ENCODE peak calls at places on chromosomes 4 and X, in seven cellular contexts. One of them, this sample, is unnamed. For H3K9me3, the result is how much of the 10 kb centered on the place peaks cover.

GRCh38 chrX:120517936-120518335 is 42.8 kb downstream of the CUL4B start:
- DNase-seq in HepG2: no peak
- DNase-seq in GM12878: no peak
- DNase-seq in HCT116: no peak
- DNase-seq in SK-N-SH: no peak
- DNase-seq in K562: no peak
- DNase-seq in A549: no peak
- DNase-seq in this sample: no peak

GRCh38 chr4:105631818-105632400 is 76.6 kb downstream of the INTS12 start:
- DNase-seq in GM12878: no peak
- DNase-seq in A549: no peak
- DNase-seq in K562: no peak
- DNase-seq in SK-N-SH: no peak
- DNase-seq in HepG2: no peak
- DNase-seq in HCT116: no peak
- DNase-seq in this sample: no peak

GRCh38 chrX:40157228-40158035 is 59.7 kb upstream of the BCOR start:
- DNase-seq in GM12878: no peak
- DNase-seq in K562: no peak
- DNase-seq in SK-N-SH: no peak
- DNase-seq in A549: no peak
- DNase-seq in HCT116: no peak
- DNase-seq in HepG2: no peak
- DNase-seq in this sample: no peak

GRCh38 chrX:39477438-39478120 is 620.2 kb downstream of the BCOR start:
- DNase-seq in A549: no peak
- DNase-seq in SK-N-SH: no peak
- DNase-seq in GM12878: no peak
- DNase-seq in HCT116: no peak
- DNase-seq in HepG2: no peak
- DNase-seq in K562: peak
- DNase-seq in this sample: no peak

GRCh38 chr4:108143515-108143914 is 25.2 kb downstream of the LEF1 start:
- DNase-seq in HepG2: no peak
- DNase-seq in HCT116: no peak
- DNase-seq in K562: no peak
- DNase-seq in A549: no peak
- DNase-seq in SK-N-SH: no peak
- DNase-seq in GM12878: no peak
- DNase-seq in this sample: no peak

GRCh38 chrX:23952984-23953907 is 45.4 kb downstream of the CXorf58 start:
- DNase-seq in SK-N-SH: no peak
- DNase-seq in GM12878: peak
- DNase-seq in HCT116: no peak
- DNase-seq in K562: peak
- DNase-seq in HepG2: no peak
- DNase-seq in A549: peak
- DNase-seq in this sample: no peak

GRCh38 chr4:176198316-176198903 is 3.0 kb upstream of the SPATA4 start:
- DNase-seq in GM12878: no peak
- DNase-seq in A549: no peak
- DNase-seq in SK-N-SH: no peak
- DNase-seq in HepG2: no peak
- DNase-seq in K562: no peak
- DNase-seq in HCT116: no peak
- DNase-seq in this sample: no peak

GRCh38 chrX:111445485-111445884 is 33.5 kb upstream of the DCX start:
- DNase-seq in K562: peak
- DNase-seq in A549: peak
- DNase-seq in SK-N-SH: peak
- DNase-seq in HepG2: peak
- DNase-seq in GM12878: no peak
- DNase-seq in HCT116: peak
- DNase-seq in this sample: peak

GRCh38 chrX:120512627-120513026 is 43.5 kb upstream of the LAMP2 start:
- DNase-seq in K562: no peak
- DNase-seq in HepG2: peak
- DNase-seq in HCT116: no peak
- DNase-seq in GM12878: no peak
- DNase-seq in A549: no peak
- DNase-seq in SK-N-SH: no peak
- DNase-seq in this sample: no peak

GRCh38 chr4:123599920-123600394 is 203.4 kb downstream of the SPRY1 start:
- DNase-seq in K562: peak
- DNase-seq in HepG2: peak
- DNase-seq in GM12878: peak
- DNase-seq in SK-N-SH: peak
- DNase-seq in HCT116: no peak
- DNase-seq in A549: no peak
- DNase-seq in this sample: no peak

GRCh38 chr4:60565558-60565957 is 634.6 kb upstream of the ADGRL3 start:
- DNase-seq in A549: no peak
- DNase-seq in HCT116: no peak
- DNase-seq in GM12878: no peak
- DNase-seq in HepG2: no peak
- DNase-seq in SK-N-SH: no peak
- DNase-seq in K562: no peak
- DNase-seq in this sample: no peak

GRCh38 chr4:124459922-124460301 is 252.6 kb downstream of the ANKRD50 start:
- DNase-seq in GM12878: no peak
- DNase-seq in SK-N-SH: no peak
- DNase-seq in A549: no peak
- DNase-seq in K562: no peak
- DNase-seq in HepG2: no peak
- DNase-seq in HCT116: no peak
- DNase-seq in this sample: no peak

GRCh38 chr4:11799182-11799581 is 370.5 kb upstream of the HS3ST1 start:
- DNase-seq in HepG2: no peak
- DNase-seq in K562: no peak
- DNase-seq in A549: no peak
- DNase-seq in HCT116: no peak
- DNase-seq in GM12878: no peak
- DNase-seq in SK-N-SH: no peak
- DNase-seq in this sample: no peak

DNA sequence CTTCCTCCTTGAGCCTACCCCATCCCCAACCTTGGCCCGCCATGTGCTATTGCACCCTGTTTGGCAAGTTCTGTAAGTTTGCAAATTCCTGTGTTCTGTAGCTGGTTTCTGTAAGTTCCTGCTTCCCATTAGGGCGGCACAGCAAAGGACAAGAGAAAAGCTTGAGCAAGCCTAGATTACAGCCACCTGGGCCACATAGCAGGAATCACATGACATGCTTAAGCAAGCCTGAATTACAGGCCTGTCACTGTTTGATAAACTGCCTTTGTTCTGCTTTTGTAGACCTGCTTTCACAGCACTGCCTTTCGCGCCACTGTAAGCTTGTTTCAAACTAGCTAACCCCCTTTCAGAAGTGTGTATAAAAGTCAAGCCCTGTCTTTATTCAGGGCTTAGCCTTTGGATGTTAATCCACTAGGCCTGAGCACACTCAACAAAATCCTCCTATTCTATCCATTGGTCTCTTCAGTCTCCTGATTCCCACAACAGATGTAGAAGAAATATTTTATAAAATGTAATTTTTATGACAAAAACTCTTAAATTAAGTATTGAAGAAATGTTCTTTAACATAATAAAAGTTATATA is 906.8 kb upstream of the NDST4 start:
- DNase-seq in K562: no peak
- DNase-seq in HCT116: peak
- DNase-seq in A549: peak
- DNase-seq in SK-N-SH: no peak
- DNase-seq in GM12878: no peak
- DNase-seq in HepG2: no peak
- DNase-seq in this sample: no peak
- H3K9me3 ChIP-seq in K562: under half
- H3K9me3 ChIP-seq in HCT116: under half
- H3K9me3 ChIP-seq in A549: under half
- H3K9me3 ChIP-seq in SK-N-SH: under half
- H3K9me3 ChIP-seq in GM12878: under half
- H3K9me3 ChIP-seq in HepG2: half or more
- H3K9me3 ChIP-seq in this sample: under half

GRCh38 chr4:113607147-113607720 is 154.3 kb downstream of the CAMK2D start:
- DNase-seq in HepG2: no peak
- DNase-seq in SK-N-SH: no peak
- DNase-seq in HCT116: no peak
- DNase-seq in A549: no peak
- DNase-seq in K562: no peak
- DNase-seq in GM12878: no peak
- DNase-seq in this sample: no peak

GRCh38 chr4:113601636-113602035 is 159.9 kb downstream of the CAMK2D start:
- DNase-seq in GM12878: no peak
- DNase-seq in K562: no peak
- DNase-seq in HepG2: no peak
- DNase-seq in HCT116: no peak
- DNase-seq in A549: no peak
- DNase-seq in SK-N-SH: no peak
- DNase-seq in this sample: no peak

GRCh38 chr4:113604955-113605354 is 156.6 kb downstream of the CAMK2D start:
- DNase-seq in A549: peak
- DNase-seq in HepG2: no peak
- DNase-seq in GM12878: no peak
- DNase-seq in SK-N-SH: no peak
- DNase-seq in HCT116: no peak
- DNase-seq in K562: no peak
- DNase-seq in this sample: no peak

GRCh38 chr4:113602829-113603228 is 158.7 kb downstream of the CAMK2D start:
- DNase-seq in GM12878: no peak
- DNase-seq in A549: no peak
- DNase-seq in HepG2: no peak
- DNase-seq in K562: no peak
- DNase-seq in HCT116: no peak
- DNase-seq in SK-N-SH: no peak
- DNase-seq in this sample: no peak

DNA sequence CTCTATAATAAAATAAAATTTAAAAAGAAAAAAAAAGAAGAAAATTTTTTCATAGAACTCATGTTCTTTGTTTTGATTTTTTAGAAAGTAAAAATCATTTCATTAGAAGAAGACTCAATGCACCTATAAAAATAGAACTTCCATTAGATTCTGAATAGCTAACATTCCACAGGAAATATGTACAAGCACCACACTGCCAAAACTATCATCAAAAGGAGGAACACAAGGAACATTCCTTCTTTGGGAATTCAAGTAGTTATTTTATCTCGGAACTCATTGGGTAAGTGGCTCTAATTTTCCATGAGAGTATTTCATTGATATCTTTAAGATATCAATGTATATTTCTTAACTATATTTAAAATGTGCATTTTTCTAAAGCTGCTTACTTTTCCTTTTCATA is 157.6 kb downstream of the CAMK2D start:
- DNase-seq in HepG2: no peak
- DNase-seq in GM12878: no peak
- DNase-seq in K562: no peak
- DNase-seq in SK-N-SH: no peak
- DNase-seq in HCT116: no peak
- DNase-seq in A549: no peak
- DNase-seq in this sample: no peak
- TF ChIP-seq REST in HepG2: no peak
- TF ChIP-seq REST in GM12878: no peak
- TF ChIP-seq REST in K562: no peak
- TF ChIP-seq REST in SK-N-SH: no peak
- TF ChIP-seq REST in HCT116: no peak
- TF ChIP-seq REST in A549: no peak
- TF ChIP-seq REST in this sample: no peak

GRCh38 chrX:150966742-150967141 is 16.4 kb upstream of the HMGB3 start:
- DNase-seq in A549: no peak
- DNase-seq in SK-N-SH: no peak
- DNase-seq in K562: no peak
- DNase-seq in HCT116: no peak
- DNase-seq in HepG2: no peak
- DNase-seq in GM12878: no peak
- DNase-seq in this sample: no peak

GRCh38 chrX:150966235-150966634 is 16.9 kb upstream of the HMGB3 start:
- DNase-seq in K562: no peak
- DNase-seq in SK-N-SH: no peak
- DNase-seq in HepG2: no peak
- DNase-seq in HCT116: no peak
- DNase-seq in A549: no peak
- DNase-seq in GM12878: no peak
- DNase-seq in this sample: no peak

GRCh38 chrX:150972450-150972849 is 10.7 kb upstream of the HMGB3 start:
- DNase-seq in HepG2: no peak
- DNase-seq in SK-N-SH: no peak
- DNase-seq in A549: no peak
- DNase-seq in HCT116: no peak
- DNase-seq in K562: no peak
- DNase-seq in GM12878: no peak
- DNase-seq in this sample: no peak

GRCh38 chrX:150967786-150968185 is 15.3 kb upstream of the HMGB3 start:
- DNase-seq in HepG2: peak
- DNase-seq in A549: no peak
- DNase-seq in GM12878: no peak
- DNase-seq in HCT116: no peak
- DNase-seq in SK-N-SH: no peak
- DNase-seq in K562: no peak
- DNase-seq in this sample: no peak

GRCh38 chrX:150968862-150969720 is 14.0 kb upstream of the HMGB3 start:
- DNase-seq in K562: no peak
- DNase-seq in A549: no peak
- DNase-seq in GM12878: no peak
- DNase-seq in HepG2: no peak
- DNase-seq in SK-N-SH: no peak
- DNase-seq in HCT116: no peak
- DNase-seq in this sample: no peak
- H3K9me3 ChIP-seq in K562: under half
- H3K9me3 ChIP-seq in A549: under half
- H3K9me3 ChIP-seq in GM12878: under half
- H3K9me3 ChIP-seq in HepG2: under half
- H3K9me3 ChIP-seq in SK-N-SH: under half
- H3K9me3 ChIP-seq in HCT116: under half
- H3K9me3 ChIP-seq in this sample: under half

DNA sequence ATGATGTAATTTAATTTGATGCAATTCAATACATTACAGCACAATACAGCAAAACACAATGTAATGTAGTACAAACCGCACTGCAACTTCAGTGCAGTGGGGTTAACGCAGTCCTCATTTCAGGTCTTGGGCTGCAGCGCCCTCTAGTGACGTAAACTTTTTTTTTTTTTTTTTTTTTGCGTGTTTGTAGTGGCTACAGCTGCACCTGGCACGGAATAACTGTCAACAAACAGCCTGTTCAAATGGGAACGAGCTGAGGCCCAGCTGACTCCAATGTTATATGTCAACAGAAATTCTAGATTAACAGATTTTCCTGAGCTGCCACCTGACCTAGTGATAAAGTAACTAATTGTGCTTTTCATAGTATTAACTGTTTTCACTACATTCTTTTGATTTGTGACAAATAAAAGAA is 33.5 kb upstream of the RASSF6 start:
- DNase-seq in GM12878: peak
- DNase-seq in HCT116: peak
- DNase-seq in HepG2: peak
- DNase-seq in K562: peak
- DNase-seq in SK-N-SH: peak
- DNase-seq in A549: peak
- DNase-seq in this sample: no peak
- TF ChIP-seq REST in GM12878: no peak
- TF ChIP-seq REST in HCT116: no peak
- TF ChIP-seq REST in HepG2: no peak
- TF ChIP-seq REST in K562: no peak
- TF ChIP-seq REST in SK-N-SH: no peak
- TF ChIP-seq REST in A549: no peak
- TF ChIP-seq REST in this sample: no peak

This sample was measured in Panc1.